ENCODE peak calls at places on chromosomes 5 and 9, in four cellular contexts. F, Y, R and W are unnamed samples.

GRCh38 chr5:96838483-96839395 is 31.0 kb upstream of the ERAP1 start:
- DNase-seq in F (peak; percentile 24), R (no peak), Y (no peak), W (no peak)

GRCh38 chr5:87079219-87079618 is 188.5 kb upstream of the RASA1 start:
- DNase-seq in Y (no peak), F (no peak), R (no peak), W (no peak)

GRCh38 chr9:108477538-108478006 is 378.2 kb downstream of the ACTL7B start:
- DNase-seq in F (peak; percentile 78), R (no peak), Y (no peak), W (no peak)

GRCh38 chr9:35669331-35670145 is 4.2 kb upstream of the CA9 start:
- DNase-seq in F (peak; percentile 73), R (no peak), Y (no peak), W (no peak)

GRCh38 chr5:54533541-54534179 is 16.1 kb downstream of the SNX18 start:
- DNase-seq in Y (no peak), F (no peak), R (no peak), W (no peak)

GRCh38 chr5:178940569-178941360 is at the start of gene ZNF454:
- DNase-seq in F (no peak), Y (peak; percentile 94), R (peak; percentile 90), W (no peak)

GRCh38 chr9:20623021-20623747 is 885 bp upstream of the MLLT3 start:
- DNase-seq in F (peak; percentile 47), Y (peak; percentile 59), R (peak; percentile 31), W (no peak)

GRCh38 chr5:128284236-128284635 is 200.7 kb downstream of the SLC12A2 start:
- DNase-seq in F (peak; percentile 12), R (no peak), Y (no peak), W (no peak)

GRCh38 chr9:81031422-81032029 is 657.8 kb downstream of the TLE1 start:
- DNase-seq in Y (no peak), F (peak; percentile 70), R (no peak), W (no peak)

GRCh38 chr5:172923539-172923938 is 35.7 kb upstream of the RPL26L1 start:
- DNase-seq in R (no peak), Y (no peak), F (no peak), W (no peak)

DNA sequence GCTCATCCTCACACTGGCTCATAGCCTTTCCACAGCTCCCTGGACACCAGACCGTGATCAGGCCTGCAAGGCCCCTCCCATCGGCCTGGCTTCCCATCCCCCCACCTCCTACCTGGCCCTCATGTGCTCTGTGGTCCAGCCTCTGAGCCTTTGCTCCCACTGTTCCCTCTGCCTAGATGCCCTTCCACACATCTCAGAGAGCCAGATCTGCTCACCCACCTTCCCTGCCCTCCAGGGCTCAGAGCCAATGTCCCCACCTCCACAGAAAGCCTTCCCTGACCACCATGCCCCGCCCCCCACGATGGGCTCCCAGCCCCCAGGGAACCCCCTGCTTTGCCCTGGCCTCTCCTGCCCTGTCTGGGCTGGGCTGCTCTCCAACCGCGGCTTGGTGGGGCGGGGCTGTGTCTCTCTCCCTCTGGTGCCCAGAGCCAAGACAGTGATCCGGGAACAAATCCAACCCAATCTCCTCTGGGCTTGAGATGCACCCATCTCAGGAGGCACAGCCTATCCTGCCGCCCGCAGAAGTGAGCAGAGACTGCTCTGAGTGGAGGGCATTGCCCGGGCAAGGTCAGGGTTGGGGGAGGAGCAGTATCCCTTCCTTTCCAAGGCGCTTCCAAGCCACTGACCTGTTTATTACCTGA is 1.6 kb downstream of the NINJ1 start:
- DNase-seq in R (no peak), Y (no peak), F (peak; percentile 59), W (no peak)
- H3K4me3 ChIP-seq in R (peak overlapping the region; percentile 8), Y (peak overlapping the region; percentile 91), F (peak overlapping the region; percentile 85), W (peak overlapping the region; percentile 78)

DNA sequence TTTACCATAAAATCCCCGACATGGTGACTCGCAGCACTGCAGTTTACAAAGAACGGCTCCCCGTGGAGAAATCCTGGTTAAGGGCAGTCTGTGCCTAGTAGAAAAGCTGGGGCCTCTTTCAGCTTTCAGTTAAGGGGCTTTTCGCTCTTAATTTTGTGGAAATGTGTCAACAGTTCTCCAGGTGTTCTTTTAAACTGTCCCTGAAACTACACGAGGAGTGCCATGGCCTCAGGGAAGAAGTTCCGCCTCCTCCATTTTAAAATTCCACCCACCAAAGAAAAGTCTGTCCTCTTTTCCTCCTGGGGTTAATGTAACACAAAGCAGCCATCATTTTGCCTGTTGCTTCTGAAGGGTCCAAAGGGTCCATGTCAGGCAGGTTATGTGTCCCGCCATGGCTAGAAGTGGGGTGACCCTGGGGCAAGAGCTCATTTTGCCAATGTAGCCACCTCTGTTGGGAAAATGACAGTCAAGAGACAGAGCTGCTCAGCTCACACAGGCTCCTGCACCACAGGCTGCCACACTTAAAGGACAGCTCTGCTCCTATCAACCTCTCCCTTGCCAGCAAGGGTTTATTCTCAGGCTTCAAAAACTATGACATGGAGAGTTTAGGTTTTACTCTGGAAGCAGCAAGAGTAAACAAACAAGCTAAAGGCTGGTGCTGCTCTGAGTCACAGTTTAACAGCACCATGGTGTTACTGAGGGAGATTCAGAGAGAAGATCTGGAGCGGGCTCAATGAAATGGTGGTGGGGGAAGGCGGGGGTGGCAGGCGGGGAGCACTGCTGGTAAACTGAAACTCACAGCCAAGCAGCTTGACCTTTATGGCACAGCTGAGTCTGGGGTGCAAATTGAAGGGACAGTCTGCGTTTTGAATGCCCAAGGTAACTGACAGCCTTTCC is 3.2 kb downstream of the WHRN start:
- DNase-seq in F (peak; percentile 57), Y (no peak), R (no peak), W (no peak)
- H3K4me3 ChIP-seq in F (peak overlapping the region; percentile 16), Y (no peak overlapping the region), R (no peak overlapping the region), W (no peak overlapping the region)

GRCh38 chr5:134101686-134102439 is 12.6 kb upstream of the TCF7 start:
- DNase-seq in R (peak; percentile 60), F (no peak), Y (no peak), W (no peak)
- H3K4me3 ChIP-seq in R (no peak overlapping the region), F (no peak overlapping the region), Y (no peak overlapping the region), W (no peak overlapping the region)

GRCh38 chr9:14250779-14251145 is 63.2 kb downstream of the NFIB start:
- DNase-seq in F (no peak), Y (no peak), R (no peak), W (no peak)
- H3K4me3 ChIP-seq in F (no peak overlapping the region), Y (no peak overlapping the region), R (no peak overlapping the region), W (no peak overlapping the region)

GRCh38 chr9:88322906-88323566 is 65.2 kb upstream of the SPIN1 start:
- DNase-seq in F (peak; percentile 55), R (no peak), Y (no peak), W (peak; percentile 90)
- H3K4me3 ChIP-seq in F (no peak overlapping the region), R (no peak overlapping the region), Y (no peak overlapping the region), W (no peak overlapping the region)